ENCODE peak calls at places on chromosomes 1 and 21, in six cellular contexts. Z is IMR-90, B is mesendoderm, C is H9, S is H1, P is mesenchymal stem cell. T is an unnamed sample.

GRCh38 chr1:117675907-117676430 is 70.1 kb downstream of the TENT5C start:
- DNase-seq in S (no peak), Z (no peak), C (no peak), B (no peak), P (no peak), T (no peak)

GRCh38 chr1:24643362-24644346 is 552 bp downstream of the SRRM1 start:
- DNase-seq in Z (no peak), C (no peak), P (peak; percentile 24), S (no peak), B (peak; percentile 60), T (no peak)

GRCh38 chr1:9598316-9598700 is 9.6 kb downstream of the TMEM201 start:
- DNase-seq in Z (no peak), S (no peak), B (no peak), P (no peak), C (no peak), T (no peak)

GRCh38 chr1:221439008-221439733 is 302.7 kb downstream of the DUSP10 start:
- DNase-seq in C (no peak), Z (peak; percentile 96), P (peak; percentile 90), B (peak; percentile 77), S (no peak), T (no peak)

GRCh38 chr1:177645491-177645890 is 324.4 kb downstream of the SEC16B start:
- DNase-seq in S (no peak), B (no peak), Z (no peak), P (no peak), C (no peak), T (no peak)

GRCh38 chr1:216028630-216029029 is 394.6 kb downstream of the USH2A start:
- DNase-seq in P (no peak), C (no peak), B (no peak), Z (no peak), S (no peak), T (no peak)

GRCh38 chr21:32001390-32001789 is 128.6 kb downstream of the HUNK start:
- DNase-seq in S (no peak), P (no peak), C (no peak), Z (no peak), B (no peak), T (no peak)

GRCh38 chr1:154820646-154821045 is 49.4 kb downstream of the KCNN3 start:
- DNase-seq in C (no peak), B (no peak), S (no peak), Z (no peak), P (no peak), T (no peak)

GRCh38 chr1:115609021-115609420 is 32.7 kb upstream of the VANGL1 start:
- DNase-seq in C (no peak), B (no peak), S (no peak), Z (no peak), P (no peak), T (no peak)

GRCh38 chr1:67817319-67817718 is 15.9 kb downstream of the GNG12 start:
- DNase-seq in C (no peak), Z (no peak), B (no peak), S (no peak), P (no peak), T (no peak)

DNA sequence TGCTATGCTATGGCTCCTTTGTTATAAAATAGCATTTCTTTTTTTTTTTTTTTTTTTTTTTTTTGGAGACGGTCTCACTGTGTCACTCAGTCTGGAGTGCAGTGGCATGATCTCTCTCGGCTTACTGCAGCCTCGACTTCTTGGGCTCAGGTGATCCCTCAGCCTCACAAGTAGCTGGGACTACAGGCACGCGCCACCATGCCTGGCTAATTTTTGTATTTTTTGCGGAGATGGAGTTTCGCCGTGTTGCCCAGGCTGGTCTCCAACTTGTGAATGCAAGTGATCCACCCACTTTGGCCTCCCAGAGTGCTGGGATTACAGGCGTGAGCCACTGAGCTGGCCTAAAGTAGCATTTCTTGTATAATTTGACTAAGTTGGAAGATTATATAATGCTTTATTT is 10.8 kb downstream of the CAMTA1 start:
- DNase-seq in S (no peak), Z (no peak), B (no peak), P (no peak), C (no peak), T (no peak)
- H3K9ac ChIP-seq in S (no peak overlapping the region), Z (peak overlapping the region; percentile 56), B (no peak overlapping the region), P (peak overlapping the region; percentile 53), C (no peak overlapping the region), T (no peak overlapping the region)

GRCh38 chr1:60572378-60572777 is 498.8 kb upstream of the C1orf87 start:
- DNase-seq in S (no peak), C (no peak), B (no peak), Z (no peak), P (no peak), T (no peak)
- H2BK120ac ChIP-seq in S (no peak overlapping the region), C (no peak overlapping the region), B (no peak overlapping the region), Z (no peak overlapping the region), P (no peak overlapping the region), T (no peak overlapping the region)

GRCh38 chr1:85200870-85201339 is at the start of gene SYDE2:
- DNase-seq in S (peak; percentile 80), P (peak; percentile 77), B (peak; percentile 94), Z (peak; percentile 58), C (peak; percentile 85), T (peak; percentile 73)
- H2BK15ac ChIP-seq in S (peak within 1 kb of the TSS; percentile 11), P (peak within 1 kb of the TSS; percentile 99), B (no peak within 1 kb of the TSS), Z (peak within 1 kb of the TSS; percentile 97), C (no peak within 1 kb of the TSS), T (peak within 1 kb of the TSS; percentile 75)

GRCh38 chr1:77673716-77674355 is 8.6 kb downstream of the ZZZ3 start:
- DNase-seq in B (no peak), S (no peak), Z (peak; percentile 4), C (no peak), P (no peak), T (no peak)

GRCh38 chr1:77673030-77673429 is 9.4 kb downstream of the ZZZ3 start:
- DNase-seq in S (no peak), P (no peak), B (no peak), Z (no peak), C (no peak), T (no peak)

GRCh38 chr1:77671836-77672235 is 10.6 kb downstream of the ZZZ3 start:
- DNase-seq in P (peak; percentile 37), B (no peak), S (no peak), Z (peak; percentile 53), C (no peak), T (no peak)

GRCh38 chr1:77670330-77670729 is 12.1 kb downstream of the ZZZ3 start:
- DNase-seq in P (no peak), B (no peak), Z (no peak), C (no peak), S (no peak), T (no peak)

GRCh38 chr1:77672374-77672773 is 10.1 kb downstream of the ZZZ3 start:
- DNase-seq in C (no peak), Z (no peak), S (no peak), P (no peak), B (no peak), T (no peak)
- H3K9ac ChIP-seq in C (no peak overlapping the region), Z (peak overlapping the region; percentile 23), S (no peak overlapping the region), P (peak overlapping the region; percentile 24), B (no peak overlapping the region), T (no peak overlapping the region)

GRCh38 chr1:109740615-109741373 is at the start of gene GSTM3:
- DNase-seq in Z (no peak), P (no peak), B (peak; percentile 35), S (no peak), C (peak; percentile 52), T (no peak)

GRCh38 chr1:109739738-109740614 is 862 bp downstream of the GSTM3 start:
- DNase-seq in S (peak; percentile 89), Z (peak; percentile 55), P (peak; percentile 89), C (peak; percentile 78), B (peak; percentile 63), T (peak; percentile 84)
- H2BK120ac ChIP-seq in S (no peak overlapping the region), Z (peak overlapping the region; percentile 53), P (peak overlapping the region; percentile 96), C (no peak overlapping the region), B (no peak overlapping the region), T (no peak overlapping the region)

DNA sequence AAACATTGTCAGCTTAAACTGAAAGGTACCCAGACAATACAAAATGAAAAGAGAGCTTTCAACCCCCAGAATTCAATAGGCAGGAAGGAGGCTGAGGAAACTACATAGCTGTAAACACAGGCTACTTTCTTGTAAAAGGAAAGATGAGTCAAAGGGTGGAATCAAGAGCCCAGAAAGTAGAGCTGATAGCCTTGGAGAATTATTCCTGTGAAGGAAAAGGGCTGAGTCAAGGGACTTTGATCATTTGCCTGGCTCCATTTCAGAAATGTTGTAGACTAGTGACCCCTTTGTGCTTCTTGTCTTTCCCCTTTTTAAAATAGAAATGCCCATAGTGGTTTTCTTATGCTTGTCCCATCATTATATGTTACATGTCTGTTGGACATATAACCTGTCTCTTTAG is 597.6 kb downstream of the ADGRL2 start:
- DNase-seq in Z (no peak), P (no peak), S (no peak), C (no peak), B (no peak), T (no peak)
- H2BK15ac ChIP-seq in Z (no peak overlapping the region), P (no peak overlapping the region), S (no peak overlapping the region), C (no peak overlapping the region), B (no peak overlapping the region), T (no peak overlapping the region)

GRCh38 chr1:170929412-170929834 is 5.9 kb upstream of the MROH9 start:
- DNase-seq in C (no peak), B (no peak), Z (peak; percentile 47), P (no peak), S (no peak), T (no peak)
- H3K9ac ChIP-seq in C (no peak overlapping the region), B (no peak overlapping the region), Z (no peak overlapping the region), P (peak overlapping the region; percentile 85), S (no peak overlapping the region), T (no peak overlapping the region)